ENCODE peak calls at places on chromosomes 12 and 14, in ten cellular contexts. N, D, L, O, S, X, K, U, T and G are unnamed samples.

GRCh38 chr14:25862068-25862467 is 735.8 kb downstream of the NOVA1 start:
- DNase-seq in O (no peak), U (no peak), N (no peak), K (no peak), X (no peak), T (no peak), D (no peak), S (no peak), L (no peak), G (no peak)

GRCh38 chr14:67734675-67735074 is 33.0 kb downstream of the RDH12 start:
- DNase-seq in O (peak; percentile 27), T (no peak), L (no peak), D (no peak), K (no peak), X (no peak), N (no peak), U (no peak), S (no peak), G (no peak)

GRCh38 chr12:1435456-1435855 is 158.9 kb downstream of the FBXL14 start:
- DNase-seq in K (no peak), X (no peak), D (no peak), L (no peak), O (no peak), N (no peak), T (no peak), S (no peak), U (peak; percentile 3), G (no peak)

GRCh38 chr12:30982413-30982812 is 55.9 kb downstream of the TSPAN11 start:
- DNase-seq in K (no peak), T (no peak), X (no peak), D (no peak), S (no peak), L (no peak), N (no peak), O (no peak), U (no peak), G (no peak)

GRCh38 chr14:22781606-22782000 is 15.1 kb downstream of the OXA1L start:
- DNase-seq in U (no peak), L (no peak), O (no peak), K (no peak), D (no peak), T (no peak), N (no peak), S (peak; percentile 32), X (no peak), G (no peak)

GRCh38 chr12:109999649-109999971 is 380 bp downstream of the ANKRD13A start:
- DNase-seq in X (peak; percentile 17), U (no peak), O (no peak), T (no peak), N (no peak), K (no peak), S (no peak), D (no peak), L (peak; percentile 12), G (no peak)

GRCh38 chr14:24130380-24130716 is at the start of gene FITM1:
- DNase-seq in O (no peak), D (no peak), T (no peak), X (no peak), L (no peak), K (no peak), N (no peak), U (no peak), S (no peak), G (no peak)

GRCh38 chr14:85481471-85481870 is 48.5 kb upstream of the FLRT2 start:
- DNase-seq in D (no peak), T (no peak), K (no peak), X (no peak), N (no peak), U (no peak), O (no peak), L (no peak), S (no peak), G (no peak)

GRCh38 chr14:100747021-100747586 is 20.4 kb downstream of the DLK1 start:
- DNase-seq in T (peak; percentile 57), S (no peak), X (no peak), K (no peak), O (no peak), N (no peak), U (peak; percentile 85), D (peak; percentile 23), L (no peak), G (no peak)

GRCh38 chr14:79028281-79028680 is 858.1 kb downstream of the NRXN3 start:
- DNase-seq in X (no peak), T (no peak), D (no peak), K (no peak), S (no peak), N (no peak), O (no peak), L (no peak), U (no peak), G (no peak)

GRCh38 chr14:100677152-100677924 is 49.4 kb upstream of the DLK1 start:
- DNase-seq in O (peak; percentile 55), X (peak; percentile 41), T (peak; percentile 47), D (peak; percentile 53), K (no peak), L (no peak), S (peak; percentile 39), N (no peak), U (no peak), G (no peak)

GRCh38 chr12:49798934-49799333 is 29.3 kb downstream of the NCKAP5L start:
- DNase-seq in O (no peak), X (no peak), S (no peak), N (no peak), U (no peak), K (no peak), L (no peak), T (no peak), D (no peak), G (no peak)

GRCh38 chr12:108821407-108822397 is 35.7 kb downstream of the SSH1 start:
- DNase-seq in X (no peak), D (no peak), S (no peak), U (no peak), O (no peak), K (no peak), N (no peak), L (no peak), T (no peak), G (no peak)
- TF ChIP-seq CTCF in X (no peak), D (no peak), S (no peak), U (no peak), O (no peak), K (no peak), N (no peak), L (no peak), T (no peak), G (no peak)

GRCh38 chr12:132191715-132192553 is 47.7 kb downstream of the NOC4L start:
- DNase-seq in D (no peak), L (no peak), O (no peak), S (no peak), K (no peak), X (no peak), N (no peak), U (no peak), T (no peak), G (no peak)
- TF ChIP-seq CTCF in D (no peak), L (no peak), O (no peak), S (no peak), K (no peak), X (no peak), N (no peak), U (no peak), T (no peak), G (no peak)

GRCh38 chr12:81333812-81334211 is 255.9 kb downstream of the ACSS3 start:
- DNase-seq in L (no peak), D (no peak), S (no peak), O (no peak), T (no peak), K (no peak), X (no peak), U (no peak), N (no peak), G (no peak)

GRCh38 chr12:81327458-81327857 is 249.6 kb downstream of the ACSS3 start:
- DNase-seq in S (no peak), K (no peak), O (no peak), X (no peak), D (no peak), L (no peak), U (no peak), T (no peak), N (no peak), G (no peak)

GRCh38 chr12:81332054-81332453 is 254.2 kb downstream of the ACSS3 start:
- DNase-seq in K (no peak), L (no peak), O (no peak), S (peak; percentile 43), U (no peak), T (no peak), X (no peak), N (no peak), D (no peak), G (no peak)

GRCh38 chr12:81330480-81330879 is 252.6 kb downstream of the ACSS3 start:
- DNase-seq in D (no peak), N (no peak), S (peak; percentile 39), U (no peak), O (no peak), T (no peak), L (no peak), X (no peak), K (no peak), G (no peak)

DNA sequence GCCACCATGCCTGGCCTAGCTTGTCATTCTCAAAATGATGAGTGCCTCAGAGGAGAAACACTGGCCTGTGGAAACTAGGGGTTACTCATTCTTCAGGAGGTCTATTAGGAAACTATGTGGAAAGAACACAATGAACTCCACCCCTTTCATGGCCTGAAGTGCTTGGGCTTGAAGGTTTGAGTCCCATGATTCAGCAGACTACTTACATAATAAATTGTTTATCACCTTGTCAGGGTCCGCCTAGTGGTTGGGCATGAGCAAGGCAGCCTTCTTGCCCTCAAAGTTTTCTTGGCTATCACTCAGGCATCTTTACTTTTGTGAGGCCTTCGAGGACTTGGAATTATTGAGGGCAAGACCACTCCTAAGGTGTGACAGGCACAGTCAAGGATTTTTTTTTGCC is 251.2 kb downstream of the ACSS3 start:
- DNase-seq in S (peak; percentile 57), K (no peak), D (no peak), X (no peak), U (no peak), L (no peak), O (no peak), T (no peak), N (no peak), G (no peak)
- TF ChIP-seq CTCF in S (peak; percentile 54), K (no peak), D (no peak), X (no peak), U (peak; percentile 52), L (peak; percentile 43), O (no peak), T (no peak), N (peak; percentile 21), G (no peak)

DNA sequence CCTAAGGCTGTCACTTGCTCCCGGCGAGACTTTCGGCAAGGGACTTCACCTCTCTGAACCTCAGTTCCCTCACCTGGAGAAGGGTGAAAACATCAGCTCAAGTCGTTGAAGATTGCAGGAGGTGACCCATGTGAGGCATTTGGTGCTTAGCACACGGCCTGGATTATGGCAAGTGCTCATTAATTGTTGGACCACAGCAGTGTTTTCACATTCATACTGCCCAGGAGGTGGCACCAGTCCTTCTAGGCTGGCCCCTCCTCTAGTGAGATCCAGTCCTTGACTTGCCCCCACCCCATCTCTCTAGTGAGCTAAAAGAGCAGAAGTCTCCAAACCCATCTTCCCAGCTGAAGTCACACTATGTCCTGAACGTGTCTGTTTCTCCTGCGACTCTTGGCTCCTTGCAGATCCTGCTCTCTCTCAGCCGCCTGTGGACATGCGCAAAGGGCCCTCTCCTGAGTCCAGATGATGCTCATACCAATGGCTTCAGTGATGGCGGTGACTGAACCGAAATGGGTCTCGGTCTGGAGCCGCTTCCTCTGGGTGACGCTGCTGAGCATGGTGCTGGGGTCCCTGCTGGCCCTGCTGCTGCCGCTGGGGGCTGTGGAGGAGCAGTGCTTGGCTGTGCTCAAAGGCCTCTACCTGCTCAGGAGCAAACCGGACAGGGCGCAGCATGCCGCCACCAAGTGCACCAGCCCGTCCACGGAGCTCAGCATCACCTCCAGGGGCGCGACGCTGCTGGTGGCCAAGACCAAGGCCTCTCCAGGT is 1.6 kb downstream of the FICD start:
- DNase-seq in S (no peak), U (no peak), N (no peak), L (no peak), O (no peak), K (no peak), D (no peak), T (no peak), X (no peak), G (no peak)
- TF ChIP-seq CTCF in S (peak; percentile 25), U (peak; percentile 22), N (no peak), L (no peak), O (no peak), K (no peak), D (no peak), T (no peak), X (no peak), G (no peak)